ENCODE peak calls at places on chromosomes 7 and 10, in ten cellular contexts. One of them, this sample, is unnamed.

GRCh38 chr7:158447206-158448171 is 140.1 kb downstream of the PTPRN2 start:
- DNase-seq in esophagus muscularis mucosa: no peak
- DNase-seq in heart left ventricle: no peak
- DNase-seq in heart right ventricle: no peak
- DNase-seq in uterus: no peak
- DNase-seq in bronchial epithelial cell: no peak
- DNase-seq in astrocyte of the cerebellum: no peak
- DNase-seq in fibroblast of pulmonary artery: no peak
- DNase-seq in breast epithelium: no peak
- DNase-seq in HCT116: no peak
- DNase-seq in this sample: no peak

GRCh38 chr7:133293390-133294110 is 40.7 kb downstream of the EXOC4 start:
- DNase-seq in esophagus muscularis mucosa: no peak
- DNase-seq in heart left ventricle: no peak
- DNase-seq in heart right ventricle: no peak
- DNase-seq in uterus: no peak
- DNase-seq in bronchial epithelial cell: no peak
- DNase-seq in astrocyte of the cerebellum: no peak
- DNase-seq in fibroblast of pulmonary artery: no peak
- DNase-seq in breast epithelium: no peak
- DNase-seq in HCT116: no peak
- DNase-seq in this sample: no peak

GRCh38 chr10:24382979-24383663 is 174.2 kb downstream of the KIAA1217 start:
- DNase-seq in esophagus muscularis mucosa: no peak
- DNase-seq in heart left ventricle: no peak
- DNase-seq in heart right ventricle: no peak
- DNase-seq in uterus: no peak
- DNase-seq in bronchial epithelial cell: peak; percentile 95
- DNase-seq in astrocyte of the cerebellum: peak; percentile 19
- DNase-seq in fibroblast of pulmonary artery: peak; percentile 49
- DNase-seq in breast epithelium: peak; percentile 93
- DNase-seq in HCT116: no peak
- DNase-seq in this sample: no peak

GRCh38 chr7:142523821-142524460 is 225.3 kb upstream of the PRSS1 start:
- DNase-seq in esophagus muscularis mucosa: peak; percentile 60
- DNase-seq in heart left ventricle: no peak
- DNase-seq in heart right ventricle: no peak
- DNase-seq in uterus: no peak
- DNase-seq in bronchial epithelial cell: no peak
- DNase-seq in astrocyte of the cerebellum: no peak
- DNase-seq in fibroblast of pulmonary artery: no peak
- DNase-seq in breast epithelium: no peak
- DNase-seq in HCT116: no peak
- DNase-seq in this sample: no peak

GRCh38 chr7:105388373-105389089 is at the start of gene SRPK2:
- DNase-seq in esophagus muscularis mucosa: peak; percentile 92
- DNase-seq in heart left ventricle: peak; percentile 84
- DNase-seq in heart right ventricle: peak; percentile 74
- DNase-seq in uterus: peak; percentile 68
- DNase-seq in bronchial epithelial cell: no peak
- DNase-seq in astrocyte of the cerebellum: no peak
- DNase-seq in fibroblast of pulmonary artery: peak; percentile 52
- DNase-seq in breast epithelium: peak; percentile 27
- DNase-seq in HCT116: no peak
- DNase-seq in this sample: peak; percentile 89

GRCh38 chr7:54785261-54785660 is 26.2 kb upstream of the SEC61G start:
- DNase-seq in esophagus muscularis mucosa: no peak
- DNase-seq in heart left ventricle: no peak
- DNase-seq in heart right ventricle: no peak
- DNase-seq in uterus: no peak
- DNase-seq in bronchial epithelial cell: peak; percentile 95
- DNase-seq in astrocyte of the cerebellum: no peak
- DNase-seq in fibroblast of pulmonary artery: peak; percentile 8
- DNase-seq in breast epithelium: no peak
- DNase-seq in HCT116: no peak
- DNase-seq in this sample: no peak

GRCh38 chr10:90199098-90199497 is 497.7 kb downstream of the KIF20B start:
- DNase-seq in esophagus muscularis mucosa: no peak
- DNase-seq in heart left ventricle: no peak
- DNase-seq in heart right ventricle: no peak
- DNase-seq in uterus: no peak
- DNase-seq in bronchial epithelial cell: no peak
- DNase-seq in astrocyte of the cerebellum: no peak
- DNase-seq in fibroblast of pulmonary artery: peak; percentile 14
- DNase-seq in breast epithelium: no peak
- DNase-seq in HCT116: no peak
- DNase-seq in this sample: no peak

GRCh38 chr7:107573537-107573936 is 6.5 kb upstream of the BCAP29 start:
- DNase-seq in esophagus muscularis mucosa: no peak
- DNase-seq in heart left ventricle: no peak
- DNase-seq in heart right ventricle: no peak
- DNase-seq in uterus: no peak
- DNase-seq in bronchial epithelial cell: no peak
- DNase-seq in astrocyte of the cerebellum: no peak
- DNase-seq in fibroblast of pulmonary artery: no peak
- DNase-seq in breast epithelium: no peak
- DNase-seq in HCT116: no peak
- DNase-seq in this sample: no peak

GRCh38 chr7:85702348-85702747 is 515.5 kb upstream of the SEMA3D start:
- DNase-seq in esophagus muscularis mucosa: no peak
- DNase-seq in heart left ventricle: no peak
- DNase-seq in heart right ventricle: no peak
- DNase-seq in uterus: no peak
- DNase-seq in bronchial epithelial cell: no peak
- DNase-seq in astrocyte of the cerebellum: no peak
- DNase-seq in fibroblast of pulmonary artery: no peak
- DNase-seq in breast epithelium: no peak
- DNase-seq in HCT116: no peak
- DNase-seq in this sample: no peak

GRCh38 chr7:90973146-90973545 is 291.1 kb upstream of the FZD1 start:
- DNase-seq in esophagus muscularis mucosa: no peak
- DNase-seq in heart left ventricle: no peak
- DNase-seq in heart right ventricle: no peak
- DNase-seq in uterus: no peak
- DNase-seq in bronchial epithelial cell: no peak
- DNase-seq in astrocyte of the cerebellum: no peak
- DNase-seq in fibroblast of pulmonary artery: peak; percentile 17
- DNase-seq in breast epithelium: no peak
- DNase-seq in HCT116: no peak
- DNase-seq in this sample: peak; percentile 19

GRCh38 chr10:8444630-8445029 is 390.1 kb downstream of the GATA3 start:
- DNase-seq in esophagus muscularis mucosa: no peak
- DNase-seq in heart left ventricle: no peak
- DNase-seq in heart right ventricle: no peak
- DNase-seq in uterus: no peak
- DNase-seq in bronchial epithelial cell: no peak
- DNase-seq in astrocyte of the cerebellum: no peak
- DNase-seq in fibroblast of pulmonary artery: peak; percentile 37
- DNase-seq in breast epithelium: no peak
- DNase-seq in HCT116: no peak
- DNase-seq in this sample: no peak

GRCh38 chr10:129344506-129344905 is 122.5 kb upstream of the MGMT start:
- DNase-seq in esophagus muscularis mucosa: no peak
- DNase-seq in heart left ventricle: no peak
- DNase-seq in heart right ventricle: no peak
- DNase-seq in uterus: no peak
- DNase-seq in bronchial epithelial cell: no peak
- DNase-seq in astrocyte of the cerebellum: no peak
- DNase-seq in fibroblast of pulmonary artery: no peak
- DNase-seq in breast epithelium: no peak
- DNase-seq in HCT116: no peak
- DNase-seq in this sample: no peak

GRCh38 chr7:6376820-6377219 is 70.9 kb downstream of the DAGLB start:
- DNase-seq in esophagus muscularis mucosa: no peak
- DNase-seq in heart left ventricle: no peak
- DNase-seq in heart right ventricle: no peak
- DNase-seq in uterus: no peak
- DNase-seq in bronchial epithelial cell: no peak
- DNase-seq in astrocyte of the cerebellum: no peak
- DNase-seq in fibroblast of pulmonary artery: no peak
- DNase-seq in breast epithelium: no peak
- DNase-seq in HCT116: no peak
- DNase-seq in this sample: no peak

GRCh38 chr7:94436018-94436604 is 41.4 kb downstream of the COL1A2 start:
- DNase-seq in esophagus muscularis mucosa: no peak
- DNase-seq in heart left ventricle: peak; percentile 56
- DNase-seq in heart right ventricle: peak; percentile 80
- DNase-seq in uterus: peak; percentile 81
- DNase-seq in bronchial epithelial cell: peak; percentile 52
- DNase-seq in astrocyte of the cerebellum: peak; percentile 78
- DNase-seq in fibroblast of pulmonary artery: peak; percentile 89
- DNase-seq in breast epithelium: peak; percentile 37
- DNase-seq in HCT116: peak; percentile 54
- DNase-seq in this sample: peak; percentile 89

DNA sequence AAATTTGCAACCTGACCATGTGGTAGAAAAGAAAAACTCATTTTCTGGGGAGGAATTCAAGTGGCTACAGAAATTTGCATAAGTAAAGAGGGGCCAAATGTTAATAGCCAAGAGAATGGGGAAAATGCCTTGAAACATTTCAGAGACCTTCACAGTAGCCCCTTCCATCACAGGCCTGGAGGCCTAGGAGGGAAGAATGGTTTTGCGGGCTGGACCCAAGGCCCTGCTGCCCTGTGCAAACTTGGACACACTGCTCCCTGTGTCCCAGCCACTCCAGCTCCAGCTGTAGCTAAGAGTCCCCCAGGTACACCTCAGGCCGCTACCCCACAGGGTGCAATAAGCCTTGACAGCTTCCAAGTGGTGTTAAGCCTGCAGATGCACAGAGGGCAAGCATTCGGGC is 16.4 kb upstream of the DNAH11 start:
- DNase-seq in esophagus muscularis mucosa: no peak
- DNase-seq in heart left ventricle: no peak
- DNase-seq in heart right ventricle: no peak
- DNase-seq in uterus: no peak
- DNase-seq in bronchial epithelial cell: no peak
- DNase-seq in astrocyte of the cerebellum: no peak
- DNase-seq in fibroblast of pulmonary artery: no peak
- DNase-seq in breast epithelium: no peak
- DNase-seq in HCT116: no peak
- DNase-seq in this sample: no peak
- TF ChIP-seq CTCF in esophagus muscularis mucosa: no peak
- TF ChIP-seq CTCF in heart left ventricle: no peak
- TF ChIP-seq CTCF in heart right ventricle: no peak
- TF ChIP-seq CTCF in uterus: no peak
- TF ChIP-seq CTCF in bronchial epithelial cell: no peak
- TF ChIP-seq CTCF in astrocyte of the cerebellum: no peak
- TF ChIP-seq CTCF in fibroblast of pulmonary artery: no peak
- TF ChIP-seq CTCF in breast epithelium: no peak
- TF ChIP-seq CTCF in HCT116: no peak
- TF ChIP-seq CTCF in this sample: no peak

DNA sequence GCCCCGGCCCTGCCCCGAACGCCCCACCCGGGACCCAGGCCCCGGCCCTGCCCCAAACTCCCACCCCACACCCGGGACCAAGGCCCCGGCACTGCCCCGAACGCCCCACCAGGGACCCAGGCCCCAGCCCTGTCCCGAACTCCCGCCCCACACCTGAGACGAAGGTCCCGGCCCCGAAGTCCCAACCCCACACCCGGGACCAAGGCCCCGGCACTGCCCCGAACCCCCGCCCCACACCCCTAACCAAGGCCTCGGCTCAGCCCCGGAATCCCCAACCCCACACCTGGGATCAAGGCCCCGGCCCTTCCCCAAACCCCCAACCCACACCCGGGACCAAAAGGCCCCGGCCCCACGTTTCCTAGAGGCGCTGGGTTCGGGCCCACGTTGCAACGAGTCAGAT is 1.1 kb upstream of the LARP4B start:
- DNase-seq in esophagus muscularis mucosa: no peak
- DNase-seq in heart left ventricle: peak; percentile 27
- DNase-seq in heart right ventricle: no peak
- DNase-seq in uterus: peak; percentile 20
- DNase-seq in bronchial epithelial cell: no peak
- DNase-seq in astrocyte of the cerebellum: no peak
- DNase-seq in fibroblast of pulmonary artery: no peak
- DNase-seq in breast epithelium: peak; percentile 22
- DNase-seq in HCT116: no peak
- DNase-seq in this sample: no peak
- H3K4me3 ChIP-seq in esophagus muscularis mucosa: peak overlapping the region; percentile 85
- H3K4me3 ChIP-seq in heart left ventricle: peak overlapping the region; percentile 62
- H3K4me3 ChIP-seq in heart right ventricle: no peak overlapping the region
- H3K4me3 ChIP-seq in uterus: peak overlapping the region; percentile 95
- H3K4me3 ChIP-seq in bronchial epithelial cell: peak overlapping the region; percentile 82
- H3K4me3 ChIP-seq in astrocyte of the cerebellum: no peak overlapping the region
- H3K4me3 ChIP-seq in fibroblast of pulmonary artery: no peak overlapping the region
- H3K4me3 ChIP-seq in breast epithelium: peak overlapping the region; percentile 93
- H3K4me3 ChIP-seq in HCT116: peak overlapping the region; percentile 65
- H3K4me3 ChIP-seq in this sample: no peak overlapping the region

GRCh38 chr7:82599910-82600309 is 156.3 kb upstream of the CACNA2D1 start:
- DNase-seq in esophagus muscularis mucosa: no peak
- DNase-seq in heart left ventricle: no peak
- DNase-seq in heart right ventricle: no peak
- DNase-seq in uterus: no peak
- DNase-seq in bronchial epithelial cell: no peak
- DNase-seq in astrocyte of the cerebellum: no peak
- DNase-seq in fibroblast of pulmonary artery: no peak
- DNase-seq in breast epithelium: no peak
- DNase-seq in HCT116: no peak
- DNase-seq in this sample: no peak

GRCh38 chr7:82605247-82605864 is 161.8 kb upstream of the CACNA2D1 start:
- DNase-seq in esophagus muscularis mucosa: no peak
- DNase-seq in heart left ventricle: no peak
- DNase-seq in heart right ventricle: peak; percentile 8
- DNase-seq in uterus: no peak
- DNase-seq in bronchial epithelial cell: peak; percentile 33
- DNase-seq in astrocyte of the cerebellum: peak; percentile 31
- DNase-seq in fibroblast of pulmonary artery: peak; percentile 73
- DNase-seq in breast epithelium: no peak
- DNase-seq in HCT116: peak; percentile 18
- DNase-seq in this sample: peak; percentile 26

GRCh38 chr7:82602066-82602465 is 158.5 kb upstream of the CACNA2D1 start:
- DNase-seq in esophagus muscularis mucosa: no peak
- DNase-seq in heart left ventricle: no peak
- DNase-seq in heart right ventricle: no peak
- DNase-seq in uterus: no peak
- DNase-seq in bronchial epithelial cell: no peak
- DNase-seq in astrocyte of the cerebellum: no peak
- DNase-seq in fibroblast of pulmonary artery: no peak
- DNase-seq in breast epithelium: no peak
- DNase-seq in HCT116: no peak
- DNase-seq in this sample: no peak

GRCh38 chr7:82598958-82599357 is 155.4 kb upstream of the CACNA2D1 start:
- DNase-seq in esophagus muscularis mucosa: no peak
- DNase-seq in heart left ventricle: no peak
- DNase-seq in heart right ventricle: no peak
- DNase-seq in uterus: no peak
- DNase-seq in bronchial epithelial cell: peak; percentile 11
- DNase-seq in astrocyte of the cerebellum: peak; percentile 46
- DNase-seq in fibroblast of pulmonary artery: peak; percentile 79
- DNase-seq in breast epithelium: no peak
- DNase-seq in HCT116: no peak
- DNase-seq in this sample: peak; percentile 60

GRCh38 chr7:82600601-82601000 is 157.0 kb upstream of the CACNA2D1 start:
- DNase-seq in esophagus muscularis mucosa: no peak
- DNase-seq in heart left ventricle: no peak
- DNase-seq in heart right ventricle: no peak
- DNase-seq in uterus: no peak
- DNase-seq in bronchial epithelial cell: peak; percentile 12
- DNase-seq in astrocyte of the cerebellum: no peak
- DNase-seq in fibroblast of pulmonary artery: no peak
- DNase-seq in breast epithelium: no peak
- DNase-seq in HCT116: no peak
- DNase-seq in this sample: no peak
- TF ChIP-seq CTCF in esophagus muscularis mucosa: no peak
- TF ChIP-seq CTCF in heart left ventricle: no peak
- TF ChIP-seq CTCF in heart right ventricle: no peak
- TF ChIP-seq CTCF in uterus: no peak
- TF ChIP-seq CTCF in bronchial epithelial cell: no peak
- TF ChIP-seq CTCF in astrocyte of the cerebellum: peak; percentile 25
- TF ChIP-seq CTCF in fibroblast of pulmonary artery: no peak
- TF ChIP-seq CTCF in breast epithelium: no peak
- TF ChIP-seq CTCF in HCT116: no peak
- TF ChIP-seq CTCF in this sample: peak; percentile 32

GRCh38 chr7:148211641-148212040 is 378.9 kb upstream of the C7orf33 start:
- DNase-seq in esophagus muscularis mucosa: no peak
- DNase-seq in heart left ventricle: no peak
- DNase-seq in heart right ventricle: no peak
- DNase-seq in uterus: no peak
- DNase-seq in bronchial epithelial cell: no peak
- DNase-seq in astrocyte of the cerebellum: no peak
- DNase-seq in fibroblast of pulmonary artery: peak; percentile 76
- DNase-seq in breast epithelium: no peak
- DNase-seq in HCT116: no peak
- DNase-seq in this sample: no peak
- H3K4me3 ChIP-seq in esophagus muscularis mucosa: no peak overlapping the region
- H3K4me3 ChIP-seq in heart left ventricle: no peak overlapping the region
- H3K4me3 ChIP-seq in heart right ventricle: peak overlapping the region; percentile 1
- H3K4me3 ChIP-seq in uterus: no peak overlapping the region
- H3K4me3 ChIP-seq in bronchial epithelial cell: no peak overlapping the region
- H3K4me3 ChIP-seq in astrocyte of the cerebellum: no peak overlapping the region
- H3K4me3 ChIP-seq in fibroblast of pulmonary artery: peak overlapping the region; percentile 10
- H3K4me3 ChIP-seq in breast epithelium: no peak overlapping the region
- H3K4me3 ChIP-seq in HCT116: no peak overlapping the region
- H3K4me3 ChIP-seq in this sample: no peak overlapping the region